ENCODE peak calls at places on chromosome 22, in seven cellular contexts. One of them, this sample, is unnamed. For H3K36me3, the result is how much of the 10 kb centered on the place peaks cover.

GRCh38 chr22:35643991-35644390 is 4.3 kb upstream of the APOL6 start:
- DNase-seq in sigmoid colon: peak
- DNase-seq in IMR-90: no peak
- DNase-seq in mesendoderm: no peak
- DNase-seq in brain microvascular endothelial cell: no peak
- DNase-seq in right atrium auricular region: no peak
- DNase-seq in stomach: no peak
- DNase-seq in this sample: no peak

GRCh38 chr22:44828193-44828592 is 75.8 kb downstream of the ARHGAP8 start:
- DNase-seq in right atrium auricular region: no peak
- DNase-seq in brain microvascular endothelial cell: no peak
- DNase-seq in mesendoderm: peak
- DNase-seq in IMR-90: no peak
- DNase-seq in stomach: no peak
- DNase-seq in sigmoid colon: no peak
- DNase-seq in this sample: no peak

GRCh38 chr22:17359501-17359900 is 9.8 kb upstream of the CECR2 start:
- DNase-seq in brain microvascular endothelial cell: peak
- DNase-seq in mesendoderm: peak
- DNase-seq in IMR-90: no peak
- DNase-seq in sigmoid colon: no peak
- DNase-seq in right atrium auricular region: no peak
- DNase-seq in stomach: no peak
- DNase-seq in this sample: no peak

GRCh38 chr22:38973289-38974169 is 8.6 kb upstream of the APOBEC3B start:
- DNase-seq in IMR-90: peak
- DNase-seq in right atrium auricular region: no peak
- DNase-seq in mesendoderm: peak
- DNase-seq in brain microvascular endothelial cell: no peak
- DNase-seq in sigmoid colon: no peak
- DNase-seq in stomach: peak
- DNase-seq in this sample: no peak

GRCh38 chr22:23759566-23759965 is 3.2 kb upstream of the C22orf15 start:
- DNase-seq in brain microvascular endothelial cell: no peak
- DNase-seq in sigmoid colon: no peak
- DNase-seq in stomach: no peak
- DNase-seq in mesendoderm: no peak
- DNase-seq in right atrium auricular region: no peak
- DNase-seq in IMR-90: no peak
- DNase-seq in this sample: no peak

GRCh38 chr22:31055322-31056159 is 25.6 kb upstream of the SMTN start:
- DNase-seq in stomach: peak
- DNase-seq in mesendoderm: peak
- DNase-seq in right atrium auricular region: peak
- DNase-seq in brain microvascular endothelial cell: peak
- DNase-seq in sigmoid colon: peak
- DNase-seq in IMR-90: peak
- DNase-seq in this sample: peak

GRCh38 chr22:42683599-42684283 is 34.5 kb upstream of the CYB5R3 start:
- DNase-seq in IMR-90: no peak
- DNase-seq in brain microvascular endothelial cell: no peak
- DNase-seq in sigmoid colon: peak
- DNase-seq in mesendoderm: no peak
- DNase-seq in stomach: no peak
- DNase-seq in right atrium auricular region: peak
- DNase-seq in this sample: no peak

GRCh38 chr22:36238348-36239149 is 778 bp downstream of the APOL2 start:
- DNase-seq in IMR-90: no peak
- DNase-seq in stomach: no peak
- DNase-seq in right atrium auricular region: no peak
- DNase-seq in mesendoderm: no peak
- DNase-seq in sigmoid colon: no peak
- DNase-seq in brain microvascular endothelial cell: no peak
- DNase-seq in this sample: no peak

GRCh38 chr22:44719586-44720368 is 17.8 kb downstream of the PRR5 start:
- DNase-seq in right atrium auricular region: no peak
- DNase-seq in stomach: peak
- DNase-seq in brain microvascular endothelial cell: no peak
- DNase-seq in IMR-90: no peak
- DNase-seq in sigmoid colon: no peak
- DNase-seq in mesendoderm: no peak
- DNase-seq in this sample: no peak

GRCh38 chr22:44623771-44624510 is 78.1 kb upstream of the PRR5 start:
- DNase-seq in stomach: no peak
- DNase-seq in brain microvascular endothelial cell: peak
- DNase-seq in mesendoderm: peak
- DNase-seq in right atrium auricular region: no peak
- DNase-seq in sigmoid colon: no peak
- DNase-seq in IMR-90: peak
- DNase-seq in this sample: no peak

GRCh38 chr22:21613553-21614233 is 16.1 kb downstream of the YDJC start:
- DNase-seq in mesendoderm: no peak
- DNase-seq in brain microvascular endothelial cell: no peak
- DNase-seq in right atrium auricular region: no peak
- DNase-seq in stomach: no peak
- DNase-seq in sigmoid colon: no peak
- DNase-seq in IMR-90: no peak
- DNase-seq in this sample: no peak

GRCh38 chr22:44889233-44889878 is 120.4 kb downstream of the PHF21B start:
- DNase-seq in right atrium auricular region: no peak
- DNase-seq in IMR-90: no peak
- DNase-seq in mesendoderm: peak
- DNase-seq in stomach: no peak
- DNase-seq in brain microvascular endothelial cell: no peak
- DNase-seq in sigmoid colon: no peak
- DNase-seq in this sample: no peak

GRCh38 chr22:35482311-35482710 is 58.3 kb upstream of the RASD2 start:
- DNase-seq in brain microvascular endothelial cell: no peak
- DNase-seq in stomach: no peak
- DNase-seq in IMR-90: no peak
- DNase-seq in right atrium auricular region: no peak
- DNase-seq in mesendoderm: no peak
- DNase-seq in sigmoid colon: no peak
- DNase-seq in this sample: no peak

GRCh38 chr22:32852346-32853251 is 51.1 kb downstream of the TIMP3 start:
- DNase-seq in right atrium auricular region: peak
- DNase-seq in mesendoderm: no peak
- DNase-seq in brain microvascular endothelial cell: peak
- DNase-seq in sigmoid colon: peak
- DNase-seq in IMR-90: no peak
- DNase-seq in stomach: no peak
- DNase-seq in this sample: peak

DNA sequence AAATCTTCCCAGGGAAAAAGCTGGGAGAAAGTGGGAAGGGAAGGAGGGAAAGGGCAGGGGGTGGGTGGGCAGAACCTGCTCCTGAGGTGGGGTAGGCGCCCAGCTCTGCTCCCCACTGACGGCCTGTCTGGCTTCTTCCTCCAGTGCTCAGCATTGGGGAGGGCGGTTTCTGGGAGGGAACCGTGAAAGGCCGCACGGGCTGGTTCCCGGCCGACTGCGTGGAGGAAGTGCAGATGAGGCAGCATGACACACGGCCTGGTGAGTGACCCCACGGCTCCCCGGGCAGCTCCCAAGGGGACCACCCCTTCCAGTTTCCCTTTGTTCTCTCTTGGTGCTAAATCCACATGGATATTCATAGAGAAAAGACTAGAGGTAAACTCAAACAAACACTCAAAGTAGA is 25.9 kb downstream of the SHANK3 start:
- DNase-seq in mesendoderm: no peak
- DNase-seq in sigmoid colon: peak
- DNase-seq in brain microvascular endothelial cell: no peak
- DNase-seq in stomach: no peak
- DNase-seq in right atrium auricular region: no peak
- DNase-seq in IMR-90: no peak
- DNase-seq in this sample: no peak
- H3K36me3 ChIP-seq in mesendoderm: under half
- H3K36me3 ChIP-seq in sigmoid colon: under half
- H3K36me3 ChIP-seq in brain microvascular endothelial cell: under half
- H3K36me3 ChIP-seq in stomach: under half
- H3K36me3 ChIP-seq in right atrium auricular region: under half
- H3K36me3 ChIP-seq in IMR-90: under half
- H3K36me3 ChIP-seq in this sample: under half

DNA sequence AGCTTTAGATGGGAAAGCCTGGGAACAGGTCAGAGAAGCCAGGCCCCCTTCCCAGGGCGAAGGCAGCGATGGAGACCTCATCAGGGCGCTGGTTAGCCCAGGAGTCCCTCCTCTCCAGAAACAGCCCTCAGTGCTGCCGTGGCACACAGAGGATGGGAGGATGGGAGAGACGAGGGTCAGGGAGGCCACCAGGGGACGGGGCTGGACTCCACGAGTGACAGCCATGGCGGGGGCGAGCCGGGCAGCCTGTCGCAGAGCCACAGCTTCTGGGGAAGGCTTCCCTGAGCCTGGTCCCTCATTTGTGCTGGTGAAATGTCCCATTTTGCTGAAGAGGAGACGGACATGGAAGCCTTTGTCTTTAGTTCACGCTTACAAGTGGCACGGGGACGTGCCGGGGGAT is 1390.5 kb downstream of the TBC1D22A start:
- DNase-seq in mesendoderm: no peak
- DNase-seq in stomach: no peak
- DNase-seq in right atrium auricular region: no peak
- DNase-seq in sigmoid colon: no peak
- DNase-seq in brain microvascular endothelial cell: no peak
- DNase-seq in IMR-90: no peak
- DNase-seq in this sample: no peak
- H3K27ac ChIP-seq in mesendoderm: no peak
- H3K27ac ChIP-seq in stomach: no peak
- H3K27ac ChIP-seq in right atrium auricular region: no peak
- H3K27ac ChIP-seq in sigmoid colon: no peak
- H3K27ac ChIP-seq in brain microvascular endothelial cell: no peak
- H3K27ac ChIP-seq in IMR-90: no peak
- H3K27ac ChIP-seq in this sample: no peak

GRCh38 chr22:20423636-20424511 is 13.8 kb downstream of the SCARF2 start:
- DNase-seq in mesendoderm: no peak
- DNase-seq in sigmoid colon: no peak
- DNase-seq in brain microvascular endothelial cell: no peak
- DNase-seq in right atrium auricular region: no peak
- DNase-seq in IMR-90: no peak
- DNase-seq in stomach: no peak
- DNase-seq in this sample: no peak

GRCh38 chr22:20424553-20424936 is 13.1 kb downstream of the SCARF2 start:
- DNase-seq in right atrium auricular region: no peak
- DNase-seq in brain microvascular endothelial cell: no peak
- DNase-seq in stomach: no peak
- DNase-seq in IMR-90: no peak
- DNase-seq in sigmoid colon: no peak
- DNase-seq in mesendoderm: no peak
- DNase-seq in this sample: no peak

GRCh38 chr22:20425821-20426615 is 11.6 kb downstream of the SCARF2 start:
- DNase-seq in stomach: no peak
- DNase-seq in IMR-90: no peak
- DNase-seq in right atrium auricular region: no peak
- DNase-seq in sigmoid colon: no peak
- DNase-seq in mesendoderm: no peak
- DNase-seq in brain microvascular endothelial cell: no peak
- DNase-seq in this sample: no peak

GRCh38 chr22:20422965-20423635 is 14.5 kb downstream of the SCARF2 start:
- DNase-seq in stomach: peak
- DNase-seq in sigmoid colon: peak
- DNase-seq in IMR-90: no peak
- DNase-seq in brain microvascular endothelial cell: no peak
- DNase-seq in mesendoderm: no peak
- DNase-seq in right atrium auricular region: no peak
- DNase-seq in this sample: no peak

DNA sequence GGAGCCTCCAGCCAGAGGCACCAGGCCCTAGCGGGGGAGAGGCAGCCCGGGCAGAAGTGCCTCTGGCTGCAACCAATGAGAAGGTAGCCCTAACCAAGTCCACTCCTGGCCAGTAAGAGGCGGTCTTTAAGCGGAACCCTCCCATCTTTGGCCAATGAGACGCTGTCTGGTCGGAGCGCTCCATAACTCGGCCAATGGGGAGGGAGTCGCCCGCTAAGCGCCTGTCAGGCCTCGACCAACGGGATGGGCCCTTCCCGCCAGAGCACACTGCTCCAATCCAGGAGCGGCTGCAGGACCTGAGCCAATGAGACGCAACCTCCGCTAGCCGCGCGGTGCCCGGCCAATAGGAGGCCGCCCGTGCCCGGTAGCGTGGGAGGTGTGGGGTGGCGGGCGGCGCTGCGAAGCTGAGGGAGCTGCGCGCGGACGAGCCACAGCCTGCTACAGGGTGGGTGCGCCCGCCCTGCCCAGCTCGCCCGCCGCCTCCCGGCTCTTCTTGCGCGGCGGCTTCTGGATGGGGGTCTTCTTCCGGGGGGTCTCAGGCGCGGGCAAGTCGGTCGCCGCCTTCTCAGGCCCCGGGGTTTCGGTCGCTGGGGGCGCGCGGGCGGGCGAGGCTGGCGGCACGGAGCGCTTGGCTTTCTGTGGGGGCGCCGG is 12.6 kb downstream of the SCARF2 start:
- DNase-seq in sigmoid colon: no peak
- DNase-seq in IMR-90: no peak
- DNase-seq in stomach: no peak
- DNase-seq in right atrium auricular region: no peak
- DNase-seq in mesendoderm: peak
- DNase-seq in brain microvascular endothelial cell: peak
- DNase-seq in this sample: no peak
- H3K36me3 ChIP-seq in sigmoid colon: under half
- H3K36me3 ChIP-seq in IMR-90: under half
- H3K36me3 ChIP-seq in stomach: under half
- H3K36me3 ChIP-seq in right atrium auricular region: under half
- H3K36me3 ChIP-seq in mesendoderm: under half
- H3K36me3 ChIP-seq in brain microvascular endothelial cell: under half
- H3K36me3 ChIP-seq in this sample: under half

GRCh38 chr22:49203863-49204598 is 623.6 kb downstream of the BRD1 start:
- DNase-seq in sigmoid colon: peak
- DNase-seq in right atrium auricular region: peak
- DNase-seq in brain microvascular endothelial cell: no peak
- DNase-seq in IMR-90: no peak
- DNase-seq in mesendoderm: no peak
- DNase-seq in stomach: peak
- DNase-seq in this sample: no peak

GRCh38 chr22:49201046-49201970 is 626.4 kb downstream of the BRD1 start:
- DNase-seq in brain microvascular endothelial cell: no peak
- DNase-seq in sigmoid colon: peak
- DNase-seq in stomach: peak
- DNase-seq in mesendoderm: no peak
- DNase-seq in right atrium auricular region: peak
- DNase-seq in IMR-90: no peak
- DNase-seq in this sample: no peak

GRCh38 chr22:49203091-49203862 is 624.4 kb downstream of the BRD1 start:
- DNase-seq in right atrium auricular region: peak
- DNase-seq in sigmoid colon: peak
- DNase-seq in IMR-90: no peak
- DNase-seq in brain microvascular endothelial cell: no peak
- DNase-seq in mesendoderm: no peak
- DNase-seq in stomach: peak
- DNase-seq in this sample: no peak

GRCh38 chr22:49204599-49205214 is 623.0 kb downstream of the BRD1 start:
- DNase-seq in right atrium auricular region: peak
- DNase-seq in stomach: peak
- DNase-seq in brain microvascular endothelial cell: no peak
- DNase-seq in sigmoid colon: peak
- DNase-seq in IMR-90: no peak
- DNase-seq in mesendoderm: no peak
- DNase-seq in this sample: no peak

DNA sequence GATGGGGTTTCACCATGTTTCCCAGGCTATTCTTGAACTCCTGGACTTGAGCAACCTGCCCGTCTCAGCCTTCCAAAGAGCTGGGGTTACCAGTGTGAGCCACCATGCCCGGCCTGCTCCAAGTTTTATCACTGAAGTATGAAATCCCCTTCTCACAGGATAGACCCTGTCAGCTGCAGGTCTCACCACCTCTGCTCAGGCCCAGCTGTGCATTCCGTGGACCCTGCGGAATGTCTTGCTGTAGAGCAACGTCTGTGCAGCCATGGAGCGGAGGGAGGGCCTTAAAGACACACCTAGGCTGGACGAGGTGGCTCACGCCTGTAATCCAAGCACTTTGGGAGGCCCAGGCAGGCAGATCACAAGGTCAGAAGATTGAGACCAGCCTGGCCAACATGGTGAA is 625.4 kb downstream of the BRD1 start:
- DNase-seq in stomach: peak
- DNase-seq in IMR-90: no peak
- DNase-seq in mesendoderm: no peak
- DNase-seq in right atrium auricular region: peak
- DNase-seq in sigmoid colon: peak
- DNase-seq in brain microvascular endothelial cell: no peak
- DNase-seq in this sample: no peak
- H3K27ac ChIP-seq in stomach: no peak
- H3K27ac ChIP-seq in IMR-90: no peak
- H3K27ac ChIP-seq in mesendoderm: no peak
- H3K27ac ChIP-seq in right atrium auricular region: no peak
- H3K27ac ChIP-seq in sigmoid colon: no peak
- H3K27ac ChIP-seq in brain microvascular endothelial cell: no peak
- H3K27ac ChIP-seq in this sample: no peak